ENCODE peak calls at places on chromosome 20, in five cellular contexts. B is HAP-1, D is hypothalamus, U is SW 1271, M is fibroblast of lung. W is an unnamed sample.

GRCh38 chr20:59137532-59137931 is 26.1 kb upstream of the ZNF831 start:
- DNase-seq in B (no peak), M (no peak), D (no peak), U (no peak), W (no peak)

GRCh38 chr20:44217342-44218092 is 6.9 kb upstream of the OSER1 start:
- DNase-seq in D (no peak), M (peak; percentile 56), B (peak; percentile 47), U (peak; percentile 47), W (peak; percentile 45)

GRCh38 chr20:62914970-62915457 is 11.3 kb downstream of the DIDO1 start:
- DNase-seq in D (no peak), M (peak; percentile 49), U (peak; percentile 17), B (peak; percentile 62), W (no peak)

GRCh38 chr20:63917811-63918210 is 22.9 kb downstream of the DNAJC5 start:
- DNase-seq in U (no peak), B (no peak), D (no peak), M (peak; percentile 17), W (no peak)

GRCh38 chr20:19495905-19496703 is 262.0 kb upstream of the RIN2 start:
- DNase-seq in D (no peak), B (no peak), U (no peak), M (peak; percentile 41), W (no peak)

GRCh38 chr20:23477223-23477622 is 13.7 kb upstream of the CST8 start:
- DNase-seq in M (no peak), U (no peak), B (no peak), D (no peak), W (no peak)

GRCh38 chr20:8972963-8973362 is 95.9 kb upstream of the PLCB4 start:
- DNase-seq in U (no peak), B (no peak), M (peak; percentile 5), D (no peak), W (no peak)

GRCh38 chr20:58511861-58512260 is 3.3 kb downstream of the APCDD1L start:
- DNase-seq in U (no peak), D (no peak), B (no peak), M (no peak), W (peak; percentile 52)

GRCh38 chr20:9572690-9573089 is 58.3 kb downstream of the LAMP5 start:
- DNase-seq in U (no peak), B (peak; percentile 78), M (no peak), D (no peak), W (no peak)

GRCh38 chr20:47708953-47709833 is 76.1 kb downstream of the SULF2 start:
- DNase-seq in U (no peak), D (no peak), B (no peak), M (no peak), W (no peak)

GRCh38 chr20:62020935-62021701 is 44.6 kb downstream of the TAF4 start:
- DNase-seq in M (peak; percentile 59), B (no peak), U (no peak), D (no peak), W (no peak)

GRCh38 chr20:34997171-34997570 is 41.5 kb downstream of the MYH7B start:
- DNase-seq in B (no peak), D (no peak), M (no peak), U (no peak), W (no peak)

GRCh38 chr20:36950432-36951197 is 893 bp downstream of the SAMHD1 start:
- DNase-seq in D (no peak), M (peak; percentile 10), B (peak; percentile 51), U (peak; percentile 67), W (no peak)

GRCh38 chr20:25040438-25040831 is 17.5 kb downstream of the ACSS1 start:
- DNase-seq in B (no peak), M (peak; percentile 78), U (no peak), D (no peak), W (peak; percentile 70)

W was measured in lower leg skin.